ENCODE peak calls at places on chromosomes 12 and 14, in four cellular contexts. U is mucosa of descending colon, H is AG04450, E is NAMALWA. V is an unnamed sample.

GRCh38 chr12:71599213-71599612 is 64.4 kb downstream of the ZFC3H1 start:
- DNase-seq in E (no peak), H (no peak), U (no peak), V (no peak)

GRCh38 chr14:33435911-33436310 is 497.2 kb downstream of the NPAS3 start:
- DNase-seq in H (no peak), E (no peak), U (no peak), V (no peak)

GRCh38 chr14:21940887-21941855 is 267.6 kb upstream of the OR4E1 start:
- DNase-seq in E (peak), H (no peak), U (no peak), V (peak)

GRCh38 chr12:50505945-50506344 is 1.2 kb downstream of the DIP2B start:
- DNase-seq in E (peak), U (no peak), H (no peak), V (peak)

GRCh38 chr12:116324684-116325664 is 47.5 kb upstream of the MED13L start:
- DNase-seq in E (peak), H (no peak), U (no peak), V (no peak)

GRCh38 chr12:106433055-106433454 is 75.5 kb downstream of the POLR3B start:
- DNase-seq in U (no peak), E (no peak), H (no peak), V (no peak)

GRCh38 chr12:57738661-57739237 is at the start of gene AGAP2:
- DNase-seq in H (no peak), U (no peak), E (no peak), V (no peak)

GRCh38 chr12:93991882-93992415 is 156.4 kb upstream of the PLXNC1 start:
- DNase-seq in U (no peak), E (no peak), H (no peak), V (no peak)

GRCh38 chr14:22492601-22493000 is 96.4 kb downstream of the DAD1 start:
- DNase-seq in U (no peak), H (no peak), E (no peak), V (no peak)